ENCODE peak calls at places on chromosome 18, in nine cellular contexts. U is CD8-positive, alpha-beta T cell; E is DMS 273 treated with DMSO at 0.1 percent for 48 hours; K is T-helper 9 cell; W is C1 segment of cervical spinal cord; D is H9; R is iris pigment epithelial cell; I is effector memory CD4-positive, alpha-beta T cell; T is osteocyte. H is an unnamed sample.

GRCh38 chr18:21593540-21594257 is 6.8 kb downstream of the ESCO1 start:
- DNase-seq in U (no peak), E (no peak), K (no peak), W (no peak), D (no peak), R (no peak), I (no peak), T (no peak), H (no peak)

GRCh38 chr18:46294325-46294724 is 190.1 kb downstream of the HAUS1 start:
- DNase-seq in U (no peak), E (no peak), K (no peak), W (no peak), D (peak), R (no peak), I (no peak), T (no peak), H (no peak)

GRCh38 chr18:45930953-45931352 is 36.2 kb downstream of the EPG5 start:
- DNase-seq in U (no peak), E (no peak), K (no peak), W (no peak), D (no peak), R (no peak), I (no peak), T (no peak), H (no peak)

GRCh38 chr18:50203801-50204604 is 9.1 kb upstream of the MYO5B start:
- DNase-seq in U (no peak), E (peak), K (no peak), W (peak), D (peak), R (peak), I (no peak), T (no peak), H (peak)

GRCh38 chr18:23357992-23358594 is 95.0 kb upstream of the RIOK3 start:
- DNase-seq in U (no peak), E (no peak), K (no peak), W (peak), D (no peak), R (no peak), I (no peak), T (no peak), H (no peak)

GRCh38 chr18:66708631-66709030 is 104.7 kb upstream of the CDH19 start:
- DNase-seq in U (no peak), E (no peak), K (no peak), W (no peak), D (no peak), R (no peak), I (no peak), T (no peak), H (no peak)

GRCh38 chr18:13260114-13260926 is 41.8 kb downstream of the LDLRAD4 start:
- DNase-seq in U (no peak), E (no peak), K (no peak), W (no peak), D (no peak), R (no peak), I (no peak), T (peak), H (no peak)

GRCh38 chr18:51578403-51578980 is 381.0 kb upstream of the MEX3C start:
- DNase-seq in U (no peak), E (no peak), K (no peak), W (no peak), D (no peak), R (no peak), I (no peak), T (no peak), H (no peak)

GRCh38 chr18:9404565-9405060 is 70.0 kb downstream of the TWSG1 start:
- DNase-seq in U (peak), E (no peak), K (no peak), W (no peak), D (no peak), R (peak), I (no peak), T (no peak), H (no peak)

GRCh38 chr18:26190506-26190905 is 35.7 kb upstream of the TAF4B start:
- DNase-seq in U (peak), E (no peak), K (no peak), W (no peak), D (no peak), R (no peak), I (no peak), T (no peak), H (no peak)

GRCh38 chr18:7879717-7880116 is 312.6 kb downstream of the PTPRM start:
- DNase-seq in U (no peak), E (no peak), K (no peak), W (no peak), D (no peak), R (no peak), I (no peak), T (no peak), H (no peak)

GRCh38 chr18:45958027-45958426 is 9.1 kb downstream of the EPG5 start:
- DNase-seq in U (no peak), E (no peak), K (no peak), W (no peak), D (no peak), R (no peak), I (no peak), T (no peak), H (no peak)

GRCh38 chr18:36095936-36096519 is 28.7 kb upstream of the RPRD1A start:
- DNase-seq in U (no peak), E (peak), K (no peak), W (no peak), D (no peak), R (peak), I (no peak), T (no peak), H (peak)

GRCh38 chr18:63120541-63121059 is 199.0 kb downstream of the BCL2 start:
- DNase-seq in U (no peak), E (no peak), K (no peak), W (no peak), D (no peak), R (no peak), I (no peak), T (no peak), H (no peak)

GRCh38 chr18:36149514-36150289 is 20.0 kb downstream of the ELP2 start:
- DNase-seq in U (no peak), E (no peak), K (no peak), W (no peak), D (no peak), R (no peak), I (no peak), T (no peak), H (no peak)

GRCh38 chr18:52408800-52409302 is 68.9 kb downstream of the DCC start:
- DNase-seq in U (no peak), E (no peak), K (no peak), W (no peak), D (no peak), R (no peak), I (no peak), T (no peak), H (no peak)